ENCODE peak calls at places on chromosomes 12 and 14, in ten cellular contexts. P, L, G, I, N, A, C, V, Y and F are unnamed samples.
A peak's percentile ranks its signal among the peaks of the same experiment; 100 is the strongest.

GRCh38 chr12:53098982-53099651 is 1.6 kb downstream of the IGFBP6 start:
- DNase-seq in G (peak; percentile 91), I (peak; percentile 97), V (peak; percentile 86), P (peak; percentile 93), L (peak; percentile 92), A (peak; percentile 95), N (peak; percentile 96), Y (peak; percentile 93), C (peak; percentile 96), F (peak; percentile 82)

GRCh38 chr14:73723799-73724621 is 9.8 kb upstream of the PNMA1 start:
- DNase-seq in Y (peak; percentile 80), A (peak; percentile 96), P (peak; percentile 70), V (no peak), N (peak; percentile 93), G (peak; percentile 77), I (peak; percentile 96), L (no peak), C (peak; percentile 92), F (peak; percentile 43)

GRCh38 chr14:106141242-106142220 is 615.1 kb downstream of the TMEM121 start:
- DNase-seq in G (no peak), I (no peak), C (peak; percentile 46), A (no peak), N (no peak), V (peak; percentile 31), P (no peak), L (peak; percentile 52), Y (no peak), F (no peak)

GRCh38 chr12:109932878-109933503 is 32.9 kb downstream of the TCHP start:
- DNase-seq in P (peak; percentile 80), N (peak; percentile 90), C (no peak), G (peak; percentile 66), A (no peak), L (no peak), Y (no peak), I (peak; percentile 79), V (no peak), F (no peak)

GRCh38 chr12:121060149-121061001 is 21.3 kb upstream of the OASL start:
- DNase-seq in I (no peak), G (peak; percentile 50), Y (no peak), P (no peak), V (peak; percentile 58), C (no peak), N (no peak), A (peak; percentile 75), L (peak; percentile 56), F (peak; percentile 40)

GRCh38 chr12:754871-755562 is 2.6 kb downstream of the WNK1 start:
- DNase-seq in N (no peak), A (peak; percentile 76), I (no peak), P (no peak), C (no peak), Y (no peak), G (no peak), L (peak; percentile 13), V (no peak), F (no peak)

GRCh38 chr12:2395352-2395977 is 342.7 kb downstream of the CACNA1C start:
- DNase-seq in Y (peak; percentile 76), C (peak; percentile 61), A (peak; percentile 51), L (peak; percentile 18), G (peak; percentile 52), V (no peak), N (peak; percentile 72), I (no peak), P (peak; percentile 42), F (peak; percentile 74)

GRCh38 chr14:78974691-78975090 is 804.5 kb downstream of the NRXN3 start:
- DNase-seq in N (no peak), P (no peak), V (no peak), A (peak; percentile 28), G (no peak), I (no peak), Y (no peak), C (no peak), L (no peak), F (no peak)

GRCh38 chr14:38342803-38343202 is 86.9 kb upstream of the CLEC14A start:
- DNase-seq in V (no peak), Y (no peak), G (no peak), P (no peak), I (no peak), C (no peak), A (peak; percentile 89), N (no peak), L (no peak), F (no peak)

GRCh38 chr14:100304825-100305445 is 1.3 kb downstream of the SLC25A29 start:
- DNase-seq in N (peak; percentile 88), L (peak; percentile 37), A (peak; percentile 48), I (no peak), Y (peak; percentile 82), V (no peak), P (peak; percentile 52), C (no peak), G (peak; percentile 54), F (peak; percentile 39)

GRCh38 chr12:22800332-22800731 is 175.4 kb downstream of the ETNK1 start:
- DNase-seq in V (no peak), C (no peak), Y (no peak), P (no peak), A (no peak), N (no peak), L (no peak), G (no peak), I (no peak), F (no peak)

GRCh38 chr12:14843425-14843887 is at the start of gene ART4:
- DNase-seq in L (no peak), V (no peak), Y (no peak), A (no peak), I (no peak), P (peak; percentile 55), G (peak; percentile 24), C (no peak), N (peak; percentile 57), F (no peak)

GRCh38 chr14:35286707-35287106 is 5.5 kb upstream of the PSMA6 start:
- DNase-seq in P (no peak), N (no peak), A (no peak), C (no peak), I (no peak), L (no peak), G (no peak), Y (no peak), V (no peak), F (no peak)

GRCh38 chr12:98419101-98419794 is 96.1 kb upstream of the TMPO start:
- DNase-seq in L (no peak), Y (no peak), P (no peak), N (no peak), I (no peak), C (no peak), G (no peak), A (no peak), V (no peak), F (no peak)

GRCh38 chr12:98421336-98421735 is 94.1 kb upstream of the TMPO start:
- DNase-seq in I (no peak), P (no peak), C (no peak), N (no peak), L (no peak), Y (no peak), G (no peak), V (no peak), A (no peak), F (no peak)

GRCh38 chr12:98420403-98420800 is 95.0 kb upstream of the TMPO start:
- DNase-seq in I (no peak), Y (no peak), G (no peak), N (no peak), A (no peak), C (no peak), L (no peak), V (no peak), P (no peak), F (no peak)

GRCh38 chr12:98418357-98419075 is 96.9 kb upstream of the TMPO start:
- DNase-seq in A (peak; percentile 92), G (peak; percentile 82), I (peak; percentile 89), Y (peak; percentile 94), N (peak; percentile 95), V (no peak), P (peak; percentile 80), L (no peak), C (peak; percentile 86), F (peak; percentile 79)

GRCh38 chr12:98419795-98420402 is 95.5 kb upstream of the TMPO start:
- DNase-seq in C (no peak), G (no peak), P (no peak), Y (no peak), V (no peak), N (peak; percentile 67), L (no peak), A (no peak), I (no peak), F (no peak)
- H3K4me1 ChIP-seq in C (peaks cover 9% of the 10 kb centered on the region), G (peaks cover 33% of the 10 kb centered on the region), P (peaks cover 33% of the 10 kb centered on the region), Y (peaks cover 27% of the 10 kb centered on the region), V (no peaks in the 10 kb centered on the region), N (no peaks in the 10 kb centered on the region), L (no peaks in the 10 kb centered on the region), A (peaks cover 20% of the 10 kb centered on the region), I (peaks cover 34% of the 10 kb centered on the region), F (peaks cover 9% of the 10 kb centered on the region)

GRCh38 chr12:49041881-49042484 is 18.6 kb downstream of the KMT2D start:
- DNase-seq in V (no peak), L (no peak), C (no peak), I (no peak), G (no peak), A (peak; percentile 43), N (peak; percentile 61), P (no peak), Y (peak; percentile 52), F (no peak)
- H3K36me3 ChIP-seq in V (peaks cover 72% of the 10 kb centered on the region), L (peaks cover 85% of the 10 kb centered on the region), C (peaks cover 100% of the 10 kb centered on the region), I (peaks cover 94% of the 10 kb centered on the region), G (peaks cover 100% of the 10 kb centered on the region), A (peaks cover 89% of the 10 kb centered on the region), N (peaks cover 50% of the 10 kb centered on the region), P (peaks cover 100% of the 10 kb centered on the region), Y (peaks cover 100% of the 10 kb centered on the region), F (peaks cover 98% of the 10 kb centered on the region)

GRCh38 chr12:114408881-114409795 is 3.2 kb upstream of the TBX5 start:
- DNase-seq in L (no peak), V (no peak), I (no peak), C (no peak), N (no peak), A (no peak), Y (no peak), G (peak; percentile 45), P (peak; percentile 56), F (peak; percentile 47)
- H3K9me3 ChIP-seq in L (no peaks in the 10 kb centered on the region), V (no peaks in the 10 kb centered on the region), I (no peaks in the 10 kb centered on the region), C (no peaks in the 10 kb centered on the region), N (no peaks in the 10 kb centered on the region), A (no peaks in the 10 kb centered on the region), Y (no peaks in the 10 kb centered on the region), G (no peaks in the 10 kb centered on the region), P (no peaks in the 10 kb centered on the region), F (no peaks in the 10 kb centered on the region)

DNA sequence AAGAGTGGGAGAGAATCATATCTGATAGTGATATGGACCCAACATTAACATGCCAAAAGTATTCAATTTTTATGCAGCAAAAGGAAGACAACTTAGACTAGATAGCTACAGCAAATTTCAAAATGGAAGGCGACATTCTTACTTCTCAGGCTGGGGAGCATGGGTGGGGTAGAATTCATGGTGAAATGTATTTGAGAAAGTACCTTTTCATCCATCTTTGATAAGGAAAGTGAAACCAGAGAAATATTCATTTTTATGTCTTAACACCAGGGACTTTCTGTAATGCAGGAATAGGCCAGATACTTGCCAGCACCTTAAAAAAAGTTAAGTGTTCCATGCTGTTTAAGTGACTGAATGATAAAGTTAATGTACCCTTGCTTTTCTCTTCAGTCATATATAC is 13.4 kb downstream of the BTG1 start:
- DNase-seq in A (no peak), L (no peak), Y (no peak), I (no peak), N (no peak), P (no peak), C (no peak), V (no peak), G (no peak), F (no peak)
- H3K4me1 ChIP-seq in A (peaks cover 44% of the 10 kb centered on the region), L (peaks cover 93% of the 10 kb centered on the region), Y (peaks cover 68% of the 10 kb centered on the region), I (peaks cover 64% of the 10 kb centered on the region), N (peaks cover 21% of the 10 kb centered on the region), P (peaks cover 70% of the 10 kb centered on the region), C (peaks cover 44% of the 10 kb centered on the region), V (peaks cover 89% of the 10 kb centered on the region), G (peaks cover 66% of the 10 kb centered on the region), F (peaks cover 16% of the 10 kb centered on the region)